ENCODE peak calls at places on chromosomes 2 and 18, in seven cellular contexts. B, U, H, Z, K, L and J are unnamed samples.

GRCh38 chr2:180559766-180560165 is 420.6 kb upstream of the UBE2E3 start:
- DNase-seq in B (no peak), U (no peak), H (no peak), Z (no peak), K (peak), L (no peak), J (no peak)

GRCh38 chr18:47317824-47318508 is 66.5 kb upstream of the SKOR2 start:
- DNase-seq in B (no peak), U (no peak), H (no peak), Z (no peak), K (no peak), L (no peak), J (no peak)

GRCh38 chr2:8565399-8566154 is 116.3 kb upstream of the ID2 start:
- DNase-seq in B (no peak), U (no peak), H (no peak), Z (no peak), K (no peak), L (no peak), J (no peak)

GRCh38 chr2:142603761-142604160 is 273.7 kb upstream of the KYNU start:
- DNase-seq in B (no peak), U (no peak), H (no peak), Z (no peak), K (peak), L (no peak), J (no peak)

GRCh38 chr2:66915237-66915636 is 480.3 kb downstream of the MEIS1 start:
- DNase-seq in B (no peak), U (no peak), H (peak), Z (no peak), K (no peak), L (no peak), J (no peak)

GRCh38 chr2:70118798-70119454 is 31.6 kb downstream of the PCBP1 start:
- DNase-seq in B (no peak), U (peak), H (no peak), Z (no peak), K (no peak), L (no peak), J (no peak)

GRCh38 chr2:233336541-233336940 is 17.8 kb upstream of the DGKD start:
- DNase-seq in B (no peak), U (no peak), H (no peak), Z (no peak), K (no peak), L (no peak), J (no peak)

GRCh38 chr2:85790032-85790431 is 36.2 kb downstream of the ATOH8 start:
- DNase-seq in B (no peak), U (no peak), H (no peak), Z (no peak), K (no peak), L (no peak), J (no peak)

GRCh38 chr2:28691774-28692281 is 59.8 kb upstream of the PPP1CB start:
- DNase-seq in B (peak), U (peak), H (peak), Z (peak), K (peak), L (peak), J (no peak)

GRCh38 chr2:152658221-152658620 is 59.0 kb downstream of the PRPF40A start:
- DNase-seq in B (no peak), U (no peak), H (no peak), Z (no peak), K (no peak), L (no peak), J (no peak)

GRCh38 chr2:45169339-45170190 is 160.3 kb upstream of the SIX2 start:
- DNase-seq in B (peak), U (peak), H (no peak), Z (peak), K (peak), L (peak), J (peak)

GRCh38 chr2:10399358-10399757 is 48.8 kb downstream of the ODC1 start:
- DNase-seq in B (no peak), U (no peak), H (no peak), Z (no peak), K (no peak), L (no peak), J (no peak)

GRCh38 chr2:96251721-96252292 is 14.0 kb downstream of the TMEM127 start:
- DNase-seq in B (peak), U (peak), H (peak), Z (peak), K (peak), L (peak), J (no peak)

GRCh38 chr2:145123606-145124005 is 603.7 kb upstream of the ZEB2 start:
- DNase-seq in B (peak), U (no peak), H (peak), Z (no peak), K (no peak), L (peak), J (no peak)

GRCh38 chr2:233107906-233108305 is 47.8 kb downstream of the INPP5D start:
- DNase-seq in B (no peak), U (no peak), H (no peak), Z (no peak), K (no peak), L (no peak), J (no peak)

GRCh38 chr2:169641464-169641863 is 52.7 kb downstream of the CFAP210 start:
- DNase-seq in B (no peak), U (no peak), H (peak), Z (no peak), K (no peak), L (no peak), J (no peak)

GRCh38 chr18:25289040-25289631 is 62.8 kb downstream of the ZNF521 start:
- DNase-seq in B (peak), U (peak), H (peak), Z (peak), K (peak), L (no peak), J (no peak)

GRCh38 chr2:37307500-37307899 is 17.1 kb downstream of the PRKD3 start:
- DNase-seq in B (no peak), U (no peak), H (no peak), Z (no peak), K (no peak), L (no peak), J (no peak)

GRCh38 chr2:143254108-143254507 is 124.9 kb downstream of the ARHGAP15 start:
- DNase-seq in B (no peak), U (no peak), H (no peak), Z (no peak), K (no peak), L (no peak), J (no peak)

GRCh38 chr2:161436411-161436810 is 20.3 kb downstream of the TBR1 start:
- DNase-seq in B (peak), U (no peak), H (peak), Z (no peak), K (peak), L (no peak), J (no peak)

GRCh38 chr2:16318051-16318450 is 347.6 kb downstream of the CYRIA start:
- DNase-seq in B (no peak), U (no peak), H (no peak), Z (no peak), K (no peak), L (peak), J (no peak)

GRCh38 chr18:293557-293956 is 25.7 kb upstream of the THOC1 start:
- DNase-seq in B (peak), U (no peak), H (peak), Z (no peak), K (peak), L (no peak), J (no peak)

GRCh38 chr2:4354678-4355077 is 651.3 kb downstream of the DCDC2C start:
- DNase-seq in B (no peak), U (peak), H (no peak), Z (peak), K (no peak), L (peak), J (peak)
- TF ChIP-seq CTCF in B (no peak), U (peak), H (no peak), Z (peak), K (peak), L (peak), J (peak)

GRCh38 chr18:62606106-62606505 is 83.3 kb downstream of the ZCCHC2 start:
- DNase-seq in B (peak), U (no peak), H (peak), Z (no peak), K (peak), L (no peak), J (no peak)

GRCh38 chr18:62607708-62608428 is 85.0 kb downstream of the ZCCHC2 start:
- DNase-seq in B (no peak), U (no peak), H (no peak), Z (no peak), K (no peak), L (no peak), J (no peak)

GRCh38 chr18:62603979-62604378 is 81.2 kb downstream of the ZCCHC2 start:
- DNase-seq in B (no peak), U (no peak), H (no peak), Z (no peak), K (no peak), L (no peak), J (no peak)

GRCh38 chr18:62605685-62606084 is 82.9 kb downstream of the ZCCHC2 start:
- DNase-seq in B (no peak), U (no peak), H (no peak), Z (no peak), K (no peak), L (no peak), J (no peak)

DNA sequence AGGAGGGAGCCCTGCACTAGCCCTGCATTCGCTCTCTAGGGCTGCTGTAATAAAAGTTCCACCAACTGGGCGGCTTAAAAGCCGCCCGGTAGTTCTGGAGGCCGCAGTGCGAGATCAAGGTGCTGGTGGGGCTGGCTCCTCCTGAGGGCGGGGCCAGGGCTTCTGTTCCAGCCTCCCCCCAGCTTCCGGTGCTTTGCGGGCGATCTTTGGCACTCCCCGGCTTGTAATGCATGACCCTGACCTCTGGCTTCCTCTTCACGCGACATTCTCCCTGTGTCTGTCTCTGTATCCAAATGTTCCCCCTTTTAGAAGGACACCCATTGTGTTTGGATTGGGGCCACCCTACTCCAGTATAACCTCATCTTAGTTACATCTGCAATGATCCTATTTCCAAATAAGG is 84.5 kb downstream of the ZCCHC2 start:
- DNase-seq in B (no peak), U (no peak), H (no peak), Z (no peak), K (no peak), L (no peak), J (no peak)
- TF ChIP-seq CTCF in B (no peak), U (no peak), H (no peak), Z (no peak), K (no peak), L (no peak), J (no peak)

DNA sequence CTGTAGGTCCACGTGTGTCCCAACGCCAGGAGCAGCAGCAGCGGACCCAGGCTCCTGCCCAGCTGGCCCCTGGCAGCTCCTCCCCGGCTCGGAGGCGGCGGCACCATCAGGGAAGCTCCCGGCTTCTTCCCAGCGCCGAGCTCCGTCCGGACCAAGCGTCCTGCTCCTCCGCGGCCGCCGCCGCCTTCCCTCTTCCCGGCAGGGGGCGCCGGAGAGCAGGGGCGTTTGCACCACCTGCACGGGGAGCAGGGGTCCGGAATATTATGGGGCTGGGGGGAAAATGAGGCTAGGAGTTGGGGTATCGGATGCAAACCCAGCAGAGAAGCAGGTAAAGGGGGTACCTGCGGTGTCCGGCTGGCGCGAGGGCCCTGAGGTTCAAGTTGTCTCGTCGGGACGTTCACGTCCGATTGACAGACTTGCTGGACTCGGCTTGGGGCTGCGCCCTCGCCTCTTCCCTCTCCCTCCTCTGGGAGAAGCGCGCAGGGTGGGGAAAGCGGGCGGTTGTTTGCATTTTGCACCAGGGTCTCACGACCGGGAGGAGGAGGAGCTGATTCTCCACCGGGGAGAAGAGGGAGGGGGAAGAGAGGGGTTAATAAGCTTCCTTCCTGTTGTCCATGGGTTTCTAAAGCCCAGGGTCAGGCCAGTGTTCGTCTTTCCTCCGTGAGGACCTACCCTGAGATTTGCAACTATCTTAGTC is at the start of gene CCBE1:
- DNase-seq in B (peak), U (peak), H (peak), Z (peak), K (peak), L (peak), J (peak)
- TF ChIP-seq CTCF in B (peak), U (peak), H (peak), Z (peak), K (peak), L (peak), J (peak)

GRCh38 chr2:60880633-60880987 is 764 bp upstream of the REL start:
- DNase-seq in B (no peak), U (no peak), H (no peak), Z (no peak), K (no peak), L (no peak), J (no peak)

GRCh38 chr2:60884795-60885194 is 3.4 kb downstream of the REL start:
- DNase-seq in B (peak), U (no peak), H (peak), Z (no peak), K (no peak), L (no peak), J (no peak)

GRCh38 chr2:60882971-60883753 is 1.8 kb downstream of the REL start:
- DNase-seq in B (peak), U (no peak), H (peak), Z (peak), K (peak), L (no peak), J (no peak)

GRCh38 chr2:60883896-60884295 is 2.5 kb downstream of the REL start:
- DNase-seq in B (no peak), U (no peak), H (no peak), Z (no peak), K (no peak), L (no peak), J (no peak)

DNA sequence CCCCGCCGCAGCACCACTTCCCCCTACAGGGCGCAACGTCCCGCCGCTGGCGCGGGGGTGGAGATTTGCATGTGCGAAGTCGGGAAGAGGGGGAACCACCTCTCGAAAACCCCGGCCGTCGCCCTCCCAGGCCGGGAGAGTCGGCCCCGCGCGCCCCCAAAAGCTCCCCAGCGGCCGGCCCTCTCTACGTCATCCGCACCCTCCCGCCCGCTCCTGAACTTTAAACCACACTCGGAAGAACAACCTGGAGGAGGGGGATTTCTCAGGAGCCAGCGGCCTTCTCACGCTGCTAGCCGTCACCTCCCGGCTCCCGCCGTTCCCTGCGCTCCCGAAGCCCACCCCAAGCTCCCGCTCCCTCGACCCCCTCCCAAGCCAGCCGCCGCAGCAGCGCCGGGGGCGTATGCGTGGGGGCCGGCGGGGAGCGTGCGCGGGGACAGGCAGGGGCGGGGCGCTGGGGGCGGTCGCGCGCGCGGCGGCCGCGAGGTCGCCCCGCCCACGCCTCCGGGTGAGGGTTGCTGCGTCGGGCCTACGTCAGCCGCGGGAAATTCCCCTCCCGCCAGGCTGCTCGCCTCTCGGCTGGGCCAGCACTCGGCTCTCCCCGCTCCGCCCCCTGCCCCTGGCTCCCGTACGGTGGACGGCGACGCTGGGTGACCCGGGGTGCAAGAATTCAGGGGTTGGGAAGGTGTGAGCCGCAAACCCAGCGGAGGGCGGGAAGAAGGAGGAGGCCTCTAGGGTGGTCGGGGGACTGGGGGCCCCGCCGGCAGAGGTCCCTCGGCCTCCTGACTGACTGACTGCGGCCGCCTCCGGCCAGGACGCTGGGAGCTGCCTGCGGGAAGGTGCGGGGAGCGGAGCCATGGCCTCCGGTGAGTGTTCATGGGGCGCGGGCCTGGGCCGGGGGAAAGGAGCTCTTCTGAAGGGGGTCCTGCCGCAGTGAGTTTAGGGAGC is at the start of gene REL:
- DNase-seq in B (peak), U (peak), H (peak), Z (peak), K (peak), L (peak), J (peak)
- TF ChIP-seq CTCF in B (peak), U (peak), H (peak), Z (no peak), K (peak), L (peak), J (no peak)

DNA sequence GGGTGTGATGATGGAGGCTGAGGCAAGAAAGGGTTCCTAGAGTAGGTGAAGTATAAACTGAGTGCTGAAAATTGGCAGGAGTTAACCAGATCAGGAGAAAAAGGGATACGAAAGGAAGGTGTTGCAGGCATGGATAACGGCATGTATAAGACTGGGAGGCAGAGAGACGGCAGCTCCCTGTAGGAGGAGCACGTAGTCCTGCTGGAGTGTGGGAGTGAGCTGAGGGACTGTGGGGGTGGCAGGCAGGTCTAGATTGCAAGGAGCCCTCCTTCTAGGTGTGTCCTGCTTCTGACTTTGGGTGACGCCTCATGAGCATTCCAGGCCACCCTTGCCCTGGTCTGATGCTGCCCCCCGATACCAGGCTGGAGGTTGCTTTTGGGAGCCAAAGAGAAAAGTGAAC is 36.4 kb upstream of the KCTD1 start:
- DNase-seq in B (no peak), U (no peak), H (no peak), Z (no peak), K (no peak), L (no peak), J (no peak)
- TF ChIP-seq CTCF in B (no peak), U (no peak), H (no peak), Z (no peak), K (no peak), L (no peak), J (no peak)